ENCODE peak calls at places on chromosomes 6 and 20, in eight cellular contexts. One of them, this sample, is unnamed.

GRCh38 chr6:14255916-14256315 is 138.3 kb downstream of the CD83 start:
- DNase-seq in heart left ventricle: no peak
- DNase-seq in memory B cell: no peak
- DNase-seq in CD8-positive, alpha-beta memory T cell: no peak
- DNase-seq in hepatocyte: no peak
- DNase-seq in NCI-H1092 treated with DMSO at 0.1 percent for 48 hours: no peak
- DNase-seq in fibroblast of lung: no peak
- DNase-seq in GM03348: no peak
- DNase-seq in this sample: no peak

GRCh38 chr6:71288228-71289038 is at the start of gene OGFRL1:
- DNase-seq in heart left ventricle: peak
- DNase-seq in memory B cell: peak
- DNase-seq in CD8-positive, alpha-beta memory T cell: peak
- DNase-seq in hepatocyte: peak
- DNase-seq in NCI-H1092 treated with DMSO at 0.1 percent for 48 hours: peak
- DNase-seq in fibroblast of lung: peak
- DNase-seq in GM03348: peak
- DNase-seq in this sample: peak

GRCh38 chr6:168314948-168315347 is 4.6 kb downstream of the DACT2 start:
- DNase-seq in heart left ventricle: no peak
- DNase-seq in memory B cell: no peak
- DNase-seq in CD8-positive, alpha-beta memory T cell: no peak
- DNase-seq in hepatocyte: peak
- DNase-seq in NCI-H1092 treated with DMSO at 0.1 percent for 48 hours: no peak
- DNase-seq in fibroblast of lung: peak
- DNase-seq in GM03348: no peak
- DNase-seq in this sample: no peak

GRCh38 chr20:52761867-52762266 is 210.3 kb upstream of the TSHZ2 start:
- DNase-seq in heart left ventricle: no peak
- DNase-seq in memory B cell: no peak
- DNase-seq in CD8-positive, alpha-beta memory T cell: no peak
- DNase-seq in hepatocyte: peak
- DNase-seq in NCI-H1092 treated with DMSO at 0.1 percent for 48 hours: no peak
- DNase-seq in fibroblast of lung: peak
- DNase-seq in GM03348: no peak
- DNase-seq in this sample: no peak

GRCh38 chr6:106257195-106257594 is 68.4 kb downstream of the ATG5 start:
- DNase-seq in heart left ventricle: no peak
- DNase-seq in memory B cell: no peak
- DNase-seq in CD8-positive, alpha-beta memory T cell: no peak
- DNase-seq in hepatocyte: no peak
- DNase-seq in NCI-H1092 treated with DMSO at 0.1 percent for 48 hours: no peak
- DNase-seq in fibroblast of lung: peak
- DNase-seq in GM03348: no peak
- DNase-seq in this sample: no peak

GRCh38 chr20:48635791-48636267 is 192.0 kb downstream of the PREX1 start:
- DNase-seq in heart left ventricle: peak
- DNase-seq in memory B cell: peak
- DNase-seq in CD8-positive, alpha-beta memory T cell: peak
- DNase-seq in hepatocyte: peak
- DNase-seq in NCI-H1092 treated with DMSO at 0.1 percent for 48 hours: peak
- DNase-seq in fibroblast of lung: peak
- DNase-seq in GM03348: peak
- DNase-seq in this sample: peak

GRCh38 chr6:89375427-89375868 is 22.9 kb upstream of the UBE2J1 start:
- DNase-seq in heart left ventricle: peak
- DNase-seq in memory B cell: peak
- DNase-seq in CD8-positive, alpha-beta memory T cell: peak
- DNase-seq in hepatocyte: peak
- DNase-seq in NCI-H1092 treated with DMSO at 0.1 percent for 48 hours: peak
- DNase-seq in fibroblast of lung: no peak
- DNase-seq in GM03348: no peak
- DNase-seq in this sample: no peak

GRCh38 chr6:33029297-33030184 is 20.1 kb upstream of the HLA-DOA start:
- DNase-seq in heart left ventricle: peak
- DNase-seq in memory B cell: peak
- DNase-seq in CD8-positive, alpha-beta memory T cell: no peak
- DNase-seq in hepatocyte: no peak
- DNase-seq in NCI-H1092 treated with DMSO at 0.1 percent for 48 hours: no peak
- DNase-seq in fibroblast of lung: no peak
- DNase-seq in GM03348: no peak
- DNase-seq in this sample: no peak

GRCh38 chr6:150004101-150004782 is 21.1 kb downstream of the RAET1L start:
- DNase-seq in heart left ventricle: no peak
- DNase-seq in memory B cell: peak
- DNase-seq in CD8-positive, alpha-beta memory T cell: peak
- DNase-seq in hepatocyte: no peak
- DNase-seq in NCI-H1092 treated with DMSO at 0.1 percent for 48 hours: no peak
- DNase-seq in fibroblast of lung: no peak
- DNase-seq in GM03348: no peak
- DNase-seq in this sample: no peak

GRCh38 chr6:3326179-3326971 is 67.6 kb downstream of the PSMG4 start:
- DNase-seq in heart left ventricle: no peak
- DNase-seq in memory B cell: no peak
- DNase-seq in CD8-positive, alpha-beta memory T cell: no peak
- DNase-seq in hepatocyte: no peak
- DNase-seq in NCI-H1092 treated with DMSO at 0.1 percent for 48 hours: no peak
- DNase-seq in fibroblast of lung: peak
- DNase-seq in GM03348: no peak
- DNase-seq in this sample: no peak

GRCh38 chr6:56863366-56863765 is 91.5 kb upstream of the BEND6 start:
- DNase-seq in heart left ventricle: no peak
- DNase-seq in memory B cell: no peak
- DNase-seq in CD8-positive, alpha-beta memory T cell: no peak
- DNase-seq in hepatocyte: peak
- DNase-seq in NCI-H1092 treated with DMSO at 0.1 percent for 48 hours: no peak
- DNase-seq in fibroblast of lung: peak
- DNase-seq in GM03348: peak
- DNase-seq in this sample: no peak

GRCh38 chr6:133034509-133035206 is 206.5 kb upstream of the EYA4 start:
- DNase-seq in heart left ventricle: no peak
- DNase-seq in memory B cell: no peak
- DNase-seq in CD8-positive, alpha-beta memory T cell: no peak
- DNase-seq in hepatocyte: no peak
- DNase-seq in NCI-H1092 treated with DMSO at 0.1 percent for 48 hours: no peak
- DNase-seq in fibroblast of lung: no peak
- DNase-seq in GM03348: no peak
- DNase-seq in this sample: no peak

GRCh38 chr6:48307583-48307982 is 196.6 kb upstream of the PTCHD4 start:
- DNase-seq in heart left ventricle: no peak
- DNase-seq in memory B cell: no peak
- DNase-seq in CD8-positive, alpha-beta memory T cell: no peak
- DNase-seq in hepatocyte: no peak
- DNase-seq in NCI-H1092 treated with DMSO at 0.1 percent for 48 hours: no peak
- DNase-seq in fibroblast of lung: no peak
- DNase-seq in GM03348: no peak
- DNase-seq in this sample: no peak

GRCh38 chr6:163078712-163079111 is 335.8 kb upstream of the QKI start:
- DNase-seq in heart left ventricle: no peak
- DNase-seq in memory B cell: no peak
- DNase-seq in CD8-positive, alpha-beta memory T cell: no peak
- DNase-seq in hepatocyte: no peak
- DNase-seq in NCI-H1092 treated with DMSO at 0.1 percent for 48 hours: no peak
- DNase-seq in fibroblast of lung: no peak
- DNase-seq in GM03348: no peak
- DNase-seq in this sample: no peak

GRCh38 chr6:108653864-108654402 is 93.2 kb downstream of the FOXO3 start:
- DNase-seq in heart left ventricle: peak
- DNase-seq in memory B cell: no peak
- DNase-seq in CD8-positive, alpha-beta memory T cell: no peak
- DNase-seq in hepatocyte: no peak
- DNase-seq in NCI-H1092 treated with DMSO at 0.1 percent for 48 hours: no peak
- DNase-seq in fibroblast of lung: peak
- DNase-seq in GM03348: peak
- DNase-seq in this sample: no peak

GRCh38 chr6:162099685-162100084 is 627.9 kb downstream of the PRKN start:
- DNase-seq in heart left ventricle: no peak
- DNase-seq in memory B cell: no peak
- DNase-seq in CD8-positive, alpha-beta memory T cell: no peak
- DNase-seq in hepatocyte: peak
- DNase-seq in NCI-H1092 treated with DMSO at 0.1 percent for 48 hours: no peak
- DNase-seq in fibroblast of lung: peak
- DNase-seq in GM03348: peak
- DNase-seq in this sample: peak

GRCh38 chr6:152273638-152274037 is 363.5 kb downstream of the SYNE1 start:
- DNase-seq in heart left ventricle: peak
- DNase-seq in memory B cell: no peak
- DNase-seq in CD8-positive, alpha-beta memory T cell: no peak
- DNase-seq in hepatocyte: peak
- DNase-seq in NCI-H1092 treated with DMSO at 0.1 percent for 48 hours: no peak
- DNase-seq in fibroblast of lung: peak
- DNase-seq in GM03348: peak
- DNase-seq in this sample: no peak

This sample was measured in COLO829.